ENCODE peak calls at places on chromosome 2, in eight cellular contexts. M, E, L, T, F, R, O and U are unnamed samples.

GRCh38 chr2:106857882-106858478 is 28.0 kb downstream of the ST6GAL2 start:
- DNase-seq in M (no peak), E (no peak), L (no peak), T (no peak), F (no peak), R (no peak), O (no peak), U (no peak)

GRCh38 chr2:232321817-232322559 is 56.6 kb upstream of the ALPP start:
- DNase-seq in M (no peak), E (no peak), L (no peak), T (no peak), F (no peak), R (no peak), O (no peak), U (no peak)

GRCh38 chr2:136860443-136860958 is 95.2 kb downstream of the THSD7B start:
- DNase-seq in M (no peak), E (no peak), L (no peak), T (no peak), F (no peak), R (no peak), O (no peak), U (no peak)

GRCh38 chr2:237602409-237602808 is 11.9 kb upstream of the RAB17 start:
- DNase-seq in M (no peak), E (no peak), L (no peak), T (no peak), F (no peak), R (no peak), O (no peak), U (no peak)

GRCh38 chr2:71220743-71221142 is 6.2 kb downstream of the PAIP2B start:
- DNase-seq in M (no peak), E (no peak), L (no peak), T (no peak), F (no peak), R (no peak), O (no peak), U (no peak)

GRCh38 chr2:139885921-139886498 is 1105.8 kb upstream of the NXPH2 start:
- DNase-seq in M (no peak), E (no peak), L (no peak), T (no peak), F (no peak), R (no peak), O (no peak), U (no peak)

GRCh38 chr2:180336550-180336949 is 329.5 kb upstream of the CWC22 start:
- DNase-seq in M (no peak), E (no peak), L (no peak), T (no peak), F (no peak), R (no peak), O (no peak), U (no peak)

GRCh38 chr2:135563793-135564192 is 32.5 kb downstream of the R3HDM1 start:
- DNase-seq in M (no peak), E (no peak), L (no peak), T (no peak), F (peak), R (no peak), O (no peak), U (no peak)

GRCh38 chr2:173075781-173076556 is at the start of gene MAP3K20:
- DNase-seq in M (peak), E (peak), L (peak), T (peak), F (peak), R (peak), O (peak), U (peak)

GRCh38 chr2:23546913-23547312 is 161.9 kb downstream of the KLHL29 start:
- DNase-seq in M (no peak), E (no peak), L (no peak), T (no peak), F (no peak), R (no peak), O (no peak), U (no peak)

GRCh38 chr2:45777996-45778719 is 126.7 kb downstream of the PRKCE start:
- DNase-seq in M (no peak), E (no peak), L (no peak), T (no peak), F (no peak), R (no peak), O (no peak), U (no peak)

GRCh38 chr2:109110185-109110584 is 18.8 kb upstream of the SH3RF3 start:
- DNase-seq in M (no peak), E (no peak), L (no peak), T (no peak), F (no peak), R (no peak), O (no peak), U (no peak)

GRCh38 chr2:188426121-188426520 is 134.4 kb downstream of the GULP1 start:
- DNase-seq in M (no peak), E (no peak), L (no peak), T (no peak), F (no peak), R (no peak), O (no peak), U (no peak)

GRCh38 chr2:178363252-178363651 is 87.7 kb downstream of the PRKRA start:
- DNase-seq in M (peak), E (no peak), L (no peak), T (no peak), F (no peak), R (no peak), O (no peak), U (no peak)